ENCODE peak calls at places on chromosome 20, in five cellular contexts. U is Panc1, K is HL-60, C is SK-N-MC, X is sigmoid colon. F is an unnamed sample.

GRCh38 chr20:40980106-40980827 is 48.4 kb upstream of the TOP1 start:
- DNase-seq in X (peak), C (no peak), U (no peak), K (no peak), F (no peak)

GRCh38 chr20:62395311-62396242 is 8.7 kb downstream of the RPS21 start:
- DNase-seq in U (no peak), X (no peak), C (no peak), K (no peak), F (no peak)

GRCh38 chr20:1274485-1275313 is 8.6 kb downstream of the SNPH start:
- DNase-seq in U (no peak), X (peak), K (no peak), C (no peak), F (peak)

GRCh38 chr20:19807901-19808300 is 49.8 kb downstream of the RIN2 start:
- DNase-seq in C (no peak), K (no peak), X (peak), U (no peak), F (no peak)

GRCh38 chr20:58604410-58604881 is 46.6 kb upstream of the STX16 start:
- DNase-seq in X (peak), U (no peak), K (no peak), C (no peak), F (no peak)

GRCh38 chr20:3304456-3304855 is 65.5 kb upstream of the SLC4A11 start:
- DNase-seq in X (no peak), C (no peak), K (no peak), U (no peak), F (no peak)

GRCh38 chr20:62551408-62552323 is 75.9 kb upstream of the GATA5 start:
- DNase-seq in C (no peak), K (no peak), U (no peak), X (no peak), F (no peak)

GRCh38 chr20:51831891-51832675 is 29.8 kb upstream of the SALL4 start:
- DNase-seq in K (no peak), X (no peak), C (peak), U (no peak), F (no peak)

GRCh38 chr20:4613718-4614620 is 107.7 kb upstream of the PRND start:
- DNase-seq in K (no peak), X (no peak), C (no peak), U (peak), F (no peak)

GRCh38 chr20:8855315-8855714 is 213.6 kb upstream of the PLCB4 start:
- DNase-seq in C (no peak), U (no peak), X (peak), K (no peak), F (no peak)

GRCh38 chr20:15613530-15613929 is 959.7 kb downstream of the KIF16B start:
- DNase-seq in K (no peak), X (no peak), C (no peak), U (no peak), F (no peak)

GRCh38 chr20:25707695-25708094 is 11.0 kb upstream of the ZNF337 start:
- DNase-seq in X (no peak), C (no peak), U (no peak), K (no peak), F (no peak)

GRCh38 chr20:61589055-61589385 is 337.0 kb downstream of the CDH4 start:
- DNase-seq in U (no peak), X (no peak), K (no peak), C (no peak), F (no peak)

GRCh38 chr20:24913076-24913628 is 35.9 kb upstream of the CST7 start:
- DNase-seq in C (no peak), K (no peak), U (no peak), X (peak), F (no peak)

GRCh38 chr20:45873409-45874116 is 7.5 kb upstream of the ZSWIM1 start:
- DNase-seq in K (no peak), X (no peak), U (no peak), C (no peak), F (no peak)

GRCh38 chr20:17568972-17569471 is 853 bp upstream of the DSTN start:
- DNase-seq in K (no peak), C (no peak), U (peak), X (peak), F (peak)

GRCh38 chr20:46088409-46089075 is 1.2 kb downstream of the NCOA5 start:
- DNase-seq in U (no peak), X (no peak), C (no peak), K (no peak), F (no peak)

GRCh38 chr20:17571967-17572638 is 2.2 kb downstream of the DSTN start:
- DNase-seq in U (no peak), X (no peak), C (no peak), K (no peak), F (no peak)

GRCh38 chr20:62911701-62912280 is 14.5 kb downstream of the DIDO1 start:
- DNase-seq in X (no peak), C (no peak), K (no peak), U (no peak), F (no peak)

GRCh38 chr20:36085686-36086267 is 68.8 kb upstream of the EPB41L1 start:
- DNase-seq in U (peak), X (no peak), K (no peak), C (no peak), F (no peak)

GRCh38 chr20:24990810-24991252 is 1.7 kb downstream of the APMAP start:
- DNase-seq in K (no peak), C (no peak), U (no peak), X (peak), F (no peak)

GRCh38 chr20:46342451-46343357 is 34.4 kb upstream of the CDH22 start:
- DNase-seq in C (no peak), X (no peak), K (no peak), U (no peak), F (no peak)

GRCh38 chr20:19909696-19910095 is 107.5 kb upstream of the NAA20 start:
- DNase-seq in U (no peak), X (peak), K (no peak), C (no peak), F (no peak)

GRCh38 chr20:48325656-48326433 is 502.0 kb downstream of the PREX1 start:
- DNase-seq in C (no peak), X (no peak), U (no peak), K (no peak), F (no peak)

GRCh38 chr20:62937353-62938104 is 418 bp upstream of the GID8 start:
- DNase-seq in C (peak), K (peak), X (peak), U (peak), F (no peak)

GRCh38 chr20:1855113-1855512 is 40.1 kb upstream of the SIRPA start:
- DNase-seq in C (no peak), K (no peak), U (no peak), X (no peak), F (no peak)

GRCh38 chr20:497979-498378 is 35.6 kb upstream of the TBC1D20 start:
- DNase-seq in K (no peak), X (no peak), U (no peak), C (no peak), F (no peak)

GRCh38 chr20:25213566-25214415 is 18.3 kb downstream of the ENTPD6 start:
- DNase-seq in K (no peak), C (no peak), X (no peak), U (no peak), F (no peak)

GRCh38 chr20:47392015-47392720 is 35.7 kb upstream of the ZMYND8 start:
- DNase-seq in U (no peak), K (peak), X (no peak), C (no peak), F (no peak)

DNA sequence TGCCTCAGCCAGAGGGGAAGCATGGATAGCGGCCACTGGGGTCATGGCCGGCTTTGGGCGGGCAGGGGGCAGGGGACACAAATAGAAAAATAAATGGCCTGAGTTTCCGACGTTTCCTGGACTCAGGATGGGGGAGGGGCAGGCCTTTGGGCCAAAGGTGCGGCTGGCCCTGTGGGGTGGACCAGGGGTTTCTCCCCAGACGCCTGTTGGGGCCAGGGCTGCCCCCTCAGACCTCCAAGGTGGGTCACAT is 6.4 kb upstream of the TCEA2 start:
- DNase-seq in U (no peak), X (no peak), K (no peak), C (no peak), F (no peak)
- TF ChIP-seq POLR2AphosphoS5 in U (no peak), X (no peak), K (no peak), C (no peak), F (no peak)

GRCh38 chr20:43843096-43843964 is 71.3 kb upstream of the TOX2 start:
- DNase-seq in U (no peak), X (peak), C (no peak), K (peak), F (peak)

GRCh38 chr20:43842126-43843020 is 72.3 kb upstream of the TOX2 start:
- DNase-seq in U (no peak), K (no peak), C (no peak), X (peak), F (no peak)

GRCh38 chr20:43846516-43846905 is 68.1 kb upstream of the TOX2 start:
- DNase-seq in C (no peak), U (no peak), X (peak), K (no peak), F (no peak)

GRCh38 chr20:43843965-43844660 is 70.5 kb upstream of the TOX2 start:
- DNase-seq in K (no peak), X (peak), C (no peak), U (no peak), F (peak)

GRCh38 chr20:43844778-43845614 is 69.7 kb upstream of the TOX2 start:
- DNase-seq in C (no peak), X (peak), U (peak), K (no peak), F (peak)
- TF ChIP-seq POLR2AphosphoS5 in C (no peak), X (no peak), U (peak), K (no peak), F (no peak)

GRCh38 chr20:33796907-33797544 is 14.1 kb upstream of the CHMP4B start:
- DNase-seq in U (peak), X (no peak), K (no peak), C (no peak), F (no peak)
- TF ChIP-seq POLR2AphosphoS5 in U (no peak), X (no peak), K (no peak), C (no peak), F (no peak)

GRCh38 chr20:59985864-59986263 is 27.6 kb downstream of the CDH26 start:
- DNase-seq in K (no peak), U (no peak), C (no peak), X (no peak), F (no peak)

GRCh38 chr20:59987135-59987534 is 28.9 kb downstream of the CDH26 start:
- DNase-seq in K (no peak), C (no peak), U (no peak), X (no peak), F (no peak)

GRCh38 chr20:59992531-59992930 is 34.3 kb downstream of the CDH26 start:
- DNase-seq in U (no peak), X (no peak), K (peak), C (no peak), F (no peak)

GRCh38 chr20:59984551-59984950 is 26.3 kb downstream of the CDH26 start:
- DNase-seq in U (no peak), C (no peak), X (no peak), K (no peak), F (no peak)

GRCh38 chr20:59988141-59988540 is 29.9 kb downstream of the CDH26 start:
- DNase-seq in C (no peak), K (no peak), X (no peak), U (peak), F (no peak)
- TF ChIP-seq POLR2AphosphoS5 in C (no peak), K (no peak), X (no peak), U (no peak), F (no peak)

GRCh38 chr20:37693629-37694626 is at the start of gene CTNNBL1:
- DNase-seq in C (peak), K (peak), U (peak), X (peak), F (no peak)
- TF ChIP-seq POLR2AphosphoS5 in C (peak), K (peak), U (peak), X (peak), F (peak)